ENCODE peak calls at places on chromosomes 3 and 15, in ten cellular contexts. A is breast epithelium, P is cardiac fibroblast, Q is mucosa of descending colon, O is psoas muscle, Y is fibroblast of pulmonary artery, F is lower leg skin, Z is kidney, I is activated B cell treated with CpG ODN at 0.5 μM for 24 hours, H is AG10803. R is an unnamed sample.

GRCh38 chr15:59376735-59377134 is 4.1 kb upstream of the MYO1E start:
- DNase-seq in A (no peak), P (peak), Q (no peak), O (no peak), Y (peak), F (no peak), Z (no peak), I (no peak), H (no peak), R (no peak)

GRCh38 chr15:77542491-77543001 is 90.2 kb downstream of the LINGO1 start:
- DNase-seq in A (no peak), P (no peak), Q (no peak), O (no peak), Y (peak), F (no peak), Z (no peak), I (no peak), H (peak), R (no peak)

GRCh38 chr3:10927551-10927950 is 65.0 kb upstream of the SLC6A1 start:
- DNase-seq in A (no peak), P (no peak), Q (no peak), O (no peak), Y (no peak), F (peak), Z (no peak), I (no peak), H (no peak), R (no peak)

GRCh38 chr3:13152826-13153710 is 79.8 kb upstream of the IQSEC1 start:
- DNase-seq in A (no peak), P (no peak), Q (no peak), O (no peak), Y (no peak), F (no peak), Z (peak), I (no peak), H (no peak), R (no peak)

GRCh38 chr15:95995375-95996168 is 334.9 kb upstream of the NR2F2 start:
- DNase-seq in A (no peak), P (peak), Q (no peak), O (no peak), Y (peak), F (no peak), Z (no peak), I (no peak), H (no peak), R (no peak)

GRCh38 chr3:39383913-39384664 is 919 bp downstream of the SLC25A38 start:
- DNase-seq in A (peak), P (peak), Q (peak), O (peak), Y (peak), F (peak), Z (peak), I (peak), H (peak), R (peak)

GRCh38 chr3:78476076-78476475 is 1291.7 kb downstream of the ROBO1 start:
- DNase-seq in A (no peak), P (no peak), Q (no peak), O (no peak), Y (no peak), F (no peak), Z (no peak), I (no peak), H (no peak), R (no peak)

GRCh38 chr3:18443670-18444596 is 18.8 kb upstream of the SATB1 start:
- DNase-seq in A (peak), P (no peak), Q (peak), O (peak), Y (no peak), F (peak), Z (peak), I (peak), H (no peak), R (peak)

GRCh38 chr3:152127058-152127457 is 141.7 kb upstream of the MBNL1 start:
- DNase-seq in A (no peak), P (no peak), Q (no peak), O (no peak), Y (no peak), F (no peak), Z (no peak), I (no peak), H (peak), R (peak)

GRCh38 chr3:132083583-132084372 is 49.0 kb upstream of the CPNE4 start:
- DNase-seq in A (no peak), P (peak), Q (no peak), O (no peak), Y (peak), F (no peak), Z (no peak), I (no peak), H (peak), R (no peak)

GRCh38 chr15:75739791-75740190 is 27.1 kb upstream of the CSPG4 start:
- DNase-seq in A (no peak), P (no peak), Q (peak), O (no peak), Y (no peak), F (no peak), Z (peak), I (no peak), H (no peak), R (no peak)

GRCh38 chr15:95016511-95017219 is 785.3 kb downstream of the MCTP2 start:
- DNase-seq in A (no peak), P (no peak), Q (no peak), O (no peak), Y (no peak), F (no peak), Z (no peak), I (no peak), H (peak), R (no peak)

GRCh38 chr3:69439683-69440270 is 53.9 kb upstream of the FRMD4B start:
- DNase-seq in A (no peak), P (peak), Q (no peak), O (no peak), Y (peak), F (no peak), Z (no peak), I (no peak), H (peak), R (peak)

GRCh38 chr15:62962101-62962995 is 80.2 kb upstream of the TPM1 start:
- DNase-seq in A (no peak), P (no peak), Q (no peak), O (no peak), Y (no peak), F (no peak), Z (no peak), I (no peak), H (peak), R (no peak)

GRCh38 chr15:33243869-33244268 is 49.4 kb upstream of the FMN1 start:
- DNase-seq in A (no peak), P (peak), Q (no peak), O (no peak), Y (peak), F (no peak), Z (no peak), I (no peak), H (no peak), R (no peak)

GRCh38 chr3:48915296-48915695 is 3.3 kb upstream of the ARIH2 start:
- DNase-seq in A (no peak), P (no peak), Q (no peak), O (no peak), Y (no peak), F (peak), Z (no peak), I (no peak), H (no peak), R (no peak)

GRCh38 chr3:195009607-195010006 is 261.4 kb downstream of the XXYLT1 start:
- DNase-seq in A (no peak), P (no peak), Q (no peak), O (no peak), Y (no peak), F (peak), Z (no peak), I (no peak), H (no peak), R (no peak)

GRCh38 chr15:74311734-74312444 is 55.6 kb downstream of the CYP11A1 start:
- DNase-seq in A (no peak), P (peak), Q (no peak), O (no peak), Y (peak), F (no peak), Z (no peak), I (no peak), H (peak), R (peak)

GRCh38 chr15:79640206-79640605 is 208.1 kb downstream of the MINAR1 start:
- DNase-seq in A (no peak), P (peak), Q (no peak), O (no peak), Y (peak), F (no peak), Z (no peak), I (no peak), H (peak), R (no peak)

GRCh38 chr15:31262901-31263671 is 63.5 kb upstream of the KLF13 start:
- DNase-seq in A (peak), P (peak), Q (peak), O (no peak), Y (no peak), F (peak), Z (peak), I (peak), H (peak), R (peak)

GRCh38 chr3:141052570-141053069 is 1.5 kb downstream of the SPSB4 start:
- DNase-seq in A (no peak), P (no peak), Q (no peak), O (peak), Y (no peak), F (no peak), Z (no peak), I (no peak), H (no peak), R (no peak)

GRCh38 chr3:110126065-110126464 is 788.7 kb upstream of the DPPA4 start:
- DNase-seq in A (no peak), P (peak), Q (no peak), O (no peak), Y (peak), F (no peak), Z (no peak), I (no peak), H (peak), R (no peak)

GRCh38 chr15:68348064-68348463 is 70.5 kb downstream of the FEM1B start:
- DNase-seq in A (no peak), P (no peak), Q (no peak), O (no peak), Y (no peak), F (no peak), Z (peak), I (no peak), H (peak), R (no peak)

GRCh38 chr3:192514754-192515660 is 212.3 kb downstream of the FGF12 start:
- DNase-seq in A (no peak), P (no peak), Q (no peak), O (peak), Y (no peak), F (peak), Z (peak), I (peak), H (no peak), R (no peak)

GRCh38 chr3:137770821-137771399 is 6.8 kb downstream of the SOX14 start:
- DNase-seq in A (no peak), P (no peak), Q (peak), O (no peak), Y (no peak), F (no peak), Z (peak), I (no peak), H (no peak), R (peak)

GRCh38 chr15:43230640-43231115 is 9.9 kb upstream of the EPB42 start:
- DNase-seq in A (no peak), P (peak), Q (no peak), O (peak), Y (no peak), F (no peak), Z (no peak), I (no peak), H (peak), R (no peak)

GRCh38 chr3:185365281-185366211 is 2.6 kb downstream of the MAP3K13 start:
- DNase-seq in A (peak), P (no peak), Q (no peak), O (no peak), Y (no peak), F (no peak), Z (no peak), I (no peak), H (no peak), R (no peak)

GRCh38 chr15:42033214-42033873 is 12.5 kb upstream of the PLA2G4E start:
- DNase-seq in A (no peak), P (no peak), Q (no peak), O (no peak), Y (no peak), F (peak), Z (no peak), I (no peak), H (no peak), R (no peak)

GRCh38 chr15:73387507-73388255 is 18.9 kb upstream of the HCN4 start:
- DNase-seq in A (no peak), P (peak), Q (no peak), O (no peak), Y (peak), F (no peak), Z (no peak), I (no peak), H (peak), R (no peak)

GRCh38 chr3:69276884-69277283 is 109.0 kb downstream of the FRMD4B start:
- DNase-seq in A (no peak), P (no peak), Q (no peak), O (no peak), Y (no peak), F (no peak), Z (no peak), I (no peak), H (no peak), R (no peak)

GRCh38 chr15:65033659-65034269 is 4.3 kb upstream of the MTFMT start:
- DNase-seq in A (no peak), P (peak), Q (no peak), O (no peak), Y (peak), F (peak), Z (no peak), I (no peak), H (peak), R (peak)

DNA sequence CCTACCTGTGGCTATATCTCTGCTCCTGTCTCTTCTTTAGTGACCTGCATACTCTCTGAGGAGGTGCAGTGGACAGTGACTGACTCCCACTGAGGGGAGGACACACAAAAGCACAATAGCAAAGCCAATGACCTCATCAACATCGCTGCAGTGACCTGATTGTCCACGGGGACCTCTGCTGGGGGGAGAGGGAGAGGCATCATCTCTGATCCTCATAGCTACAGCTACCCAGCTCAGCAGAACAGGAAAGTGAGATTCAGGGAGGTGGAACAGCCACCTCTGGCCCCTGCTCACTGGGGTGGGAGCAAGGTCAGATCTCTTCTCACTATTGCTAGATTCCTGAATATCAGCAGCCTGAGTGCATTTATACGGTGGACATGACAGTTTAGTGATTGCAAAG is 179.2 kb downstream of the ATP10A start:
- DNase-seq in A (no peak), P (no peak), Q (no peak), O (no peak), Y (no peak), F (no peak), Z (peak), I (no peak), H (no peak), R (no peak)
- TF ChIP-seq CTCF in A (no peak), P (no peak), Q (no peak), O (no peak), Y (no peak), F (no peak), Z (no peak), I (no peak), H (no peak), R (no peak)

GRCh38 chr3:164550857-164551256 is 527.4 kb downstream of the SI start:
- DNase-seq in A (no peak), P (no peak), Q (no peak), O (no peak), Y (no peak), F (no peak), Z (no peak), I (no peak), H (no peak), R (no peak)
- TF ChIP-seq CTCF in A (no peak), P (no peak), Q (no peak), O (no peak), Y (no peak), F (no peak), Z (no peak), I (no peak), H (no peak), R (no peak)

DNA sequence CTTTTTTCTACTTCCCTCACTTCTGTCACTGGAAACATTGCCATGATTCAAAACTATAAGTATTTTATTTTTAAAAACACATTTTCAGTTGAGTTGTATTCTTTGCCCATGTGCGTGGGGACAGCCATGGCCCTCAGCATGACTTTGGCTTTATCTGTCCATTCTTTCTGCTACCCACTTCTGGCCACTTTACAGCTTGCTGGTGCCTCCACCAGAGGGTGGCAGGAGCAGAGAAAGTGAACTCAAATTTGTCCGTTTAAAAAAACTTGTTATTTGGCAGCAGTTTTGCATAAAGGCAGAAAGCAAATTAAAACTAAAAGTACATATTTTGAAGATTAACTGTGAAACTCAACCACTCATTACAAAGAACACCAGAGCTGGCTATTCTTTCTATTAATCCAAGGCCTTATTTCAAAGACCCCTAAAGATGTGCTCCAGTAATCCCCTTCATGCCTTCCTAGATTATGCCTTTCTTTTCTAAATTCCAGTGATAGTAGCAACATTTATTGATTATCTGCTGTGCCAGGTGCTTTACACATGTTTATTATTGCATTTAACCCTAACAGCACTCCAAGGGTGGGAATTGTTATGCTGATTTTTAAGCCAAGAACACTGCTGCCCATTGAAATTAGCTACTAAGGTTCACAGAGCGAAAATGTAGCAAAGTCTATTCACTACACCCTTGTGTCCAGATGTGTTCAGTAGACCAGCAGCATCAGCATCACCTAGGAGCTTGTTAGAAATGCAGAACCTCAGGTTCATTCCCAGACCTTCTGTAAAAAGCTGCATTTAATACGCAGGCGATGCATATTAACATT is 134.8 kb downstream of the THRB start:
- DNase-seq in A (no peak), P (no peak), Q (no peak), O (no peak), Y (no peak), F (no peak), Z (no peak), I (no peak), H (no peak), R (no peak)
- TF ChIP-seq CTCF in A (no peak), P (no peak), Q (no peak), O (peak), Y (peak), F (no peak), Z (peak), I (no peak), H (no peak), R (no peak)

DNA sequence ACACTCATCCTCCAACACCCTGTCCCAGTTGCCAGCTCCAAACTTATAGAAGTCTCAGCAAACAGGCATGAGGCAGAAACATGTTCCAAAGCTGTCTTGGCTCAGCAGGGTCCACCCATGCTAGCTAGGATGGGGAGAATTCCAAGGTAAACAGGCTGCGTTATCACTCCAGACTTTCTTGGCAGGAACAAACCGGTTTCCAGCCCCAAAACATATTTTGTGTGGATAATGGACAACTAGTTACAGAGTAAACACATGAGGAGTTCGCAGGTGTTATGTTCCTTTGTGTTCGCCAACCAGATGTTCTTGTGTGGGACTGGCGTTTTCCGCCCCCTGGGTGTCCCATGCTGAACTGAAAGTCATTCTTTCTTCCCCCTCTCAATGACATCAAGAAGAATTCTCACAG is 396.9 kb upstream of the RGMA start:
- DNase-seq in A (no peak), P (no peak), Q (no peak), O (peak), Y (no peak), F (no peak), Z (no peak), I (no peak), H (no peak), R (no peak)
- TF ChIP-seq CTCF in A (no peak), P (no peak), Q (no peak), O (no peak), Y (no peak), F (no peak), Z (no peak), I (no peak), H (no peak), R (no peak)

GRCh38 chr3:150433347-150433746 is 25.2 kb downstream of the TSC22D2 start:
- DNase-seq in A (no peak), P (no peak), Q (no peak), O (no peak), Y (no peak), F (no peak), Z (no peak), I (no peak), H (no peak), R (no peak)
- TF ChIP-seq CTCF in A (no peak), P (no peak), Q (no peak), O (no peak), Y (no peak), F (no peak), Z (no peak), I (no peak), H (no peak), R (no peak)

GRCh38 chr15:92693922-92694331 is 38.4 kb upstream of the FAM174B start:
- DNase-seq in A (no peak), P (peak), Q (no peak), O (no peak), Y (peak), F (no peak), Z (no peak), I (no peak), H (peak), R (no peak)
- TF ChIP-seq CTCF in A (no peak), P (peak), Q (no peak), O (no peak), Y (peak), F (no peak), Z (peak), I (no peak), H (peak), R (no peak)

R was measured in GM13976.